ENCODE peak calls at places on chromosomes 4 and X, in eight cellular contexts. N, X, H, G, U, S, V and P are unnamed samples.

GRCh38 chr4:119832731-119833233 is 204.2 kb upstream of the PDE5A start:
- DNase-seq in N (no peak), X (no peak), H (no peak), G (no peak), U (no peak), S (no peak), V (no peak), P (no peak)

GRCh38 chr4:14855719-14856075 is 146.6 kb upstream of the CPEB2 start:
- DNase-seq in N (no peak), X (no peak), H (no peak), G (no peak), U (no peak), S (no peak), V (no peak), P (no peak)

GRCh38 chr4:133150643-133151300 is 1.7 kb downstream of the PCDH10 start:
- DNase-seq in N (no peak), X (no peak), H (no peak), G (no peak), U (peak), S (peak), V (no peak), P (no peak)

GRCh38 chr4:148431401-148431800 is 10.8 kb downstream of the NR3C2 start:
- DNase-seq in N (no peak), X (no peak), H (no peak), G (no peak), U (no peak), S (no peak), V (peak), P (no peak)

GRCh38 chr4:78057135-78057599 is at the start of gene FRAS1:
- DNase-seq in N (peak), X (no peak), H (no peak), G (peak), U (peak), S (peak), V (peak), P (peak)

GRCh38 chr4:133162941-133163340 is 13.8 kb downstream of the PCDH10 start:
- DNase-seq in N (no peak), X (no peak), H (no peak), G (no peak), U (no peak), S (no peak), V (no peak), P (no peak)

GRCh38 chr4:184382189-184382846 is 92.0 kb downstream of the IRF2 start:
- DNase-seq in N (no peak), X (no peak), H (no peak), G (no peak), U (no peak), S (no peak), V (peak), P (no peak)

GRCh38 chrX:21800344-21800770 is 39.1 kb upstream of the MBTPS2 start:
- DNase-seq in N (no peak), X (no peak), H (peak), G (peak), U (no peak), S (no peak), V (no peak), P (peak)

GRCh38 chrX:13764765-13765164 is 30.2 kb downstream of the OFD1 start:
- DNase-seq in N (no peak), X (no peak), H (no peak), G (peak), U (peak), S (peak), V (no peak), P (no peak)

GRCh38 chrX:40778861-40779575 is 43.7 kb upstream of the MED14 start:
- DNase-seq in N (no peak), X (no peak), H (no peak), G (peak), U (peak), S (peak), V (no peak), P (no peak)

GRCh38 chr4:1240721-1241465 is 8.0 kb downstream of the CTBP1 start:
- DNase-seq in N (peak), X (no peak), H (no peak), G (no peak), U (no peak), S (no peak), V (no peak), P (peak)

GRCh38 chrX:129653181-129653984 is 1.4 kb downstream of the APLN start:
- DNase-seq in N (no peak), X (no peak), H (no peak), G (no peak), U (no peak), S (no peak), V (no peak), P (no peak)
- H3K4me3 ChIP-seq in N (no peak), X (no peak), H (peak), G (no peak), U (no peak), S (peak), V (peak), P (no peak)

DNA sequence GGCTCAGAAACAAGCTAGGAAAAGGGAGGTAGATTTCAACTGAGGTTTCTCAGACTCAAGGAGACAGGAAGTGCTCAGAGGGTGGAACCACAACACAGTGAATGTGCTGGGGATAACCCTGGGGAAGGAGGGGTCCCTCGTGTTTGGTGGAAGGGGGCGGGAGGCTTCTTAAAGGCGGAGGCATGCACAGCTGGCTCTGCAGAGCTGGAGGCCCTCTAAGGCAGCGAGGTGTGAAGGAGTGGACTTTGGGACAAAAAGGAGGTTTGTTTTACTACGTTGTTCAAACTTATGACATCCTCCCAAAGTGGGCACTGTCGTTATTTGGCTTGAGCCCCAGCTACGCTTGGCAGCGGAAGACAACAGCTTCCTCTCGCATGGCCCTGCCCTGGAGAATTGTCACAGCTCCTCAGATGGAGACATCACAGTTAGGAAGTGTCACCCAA is 21.7 kb upstream of the MTM1 start:
- DNase-seq in N (no peak), X (no peak), H (no peak), G (no peak), U (no peak), S (peak), V (no peak), P (no peak)
- H3K4me3 ChIP-seq in N (peak), X (peak), H (no peak), G (no peak), U (no peak), S (no peak), V (no peak), P (no peak)

GRCh38 chr4:100517864-100518341 is at the start of gene EMCN:
- DNase-seq in N (no peak), X (no peak), H (no peak), G (peak), U (peak), S (peak), V (no peak), P (no peak)
- H3K4me3 ChIP-seq in N (peak), X (no peak), H (no peak), G (no peak), U (no peak), S (peak), V (no peak), P (peak)

GRCh38 chr4:166064706-166065105 is 191.7 kb downstream of the TLL1 start:
- DNase-seq in N (no peak), X (no peak), H (no peak), G (no peak), U (no peak), S (no peak), V (no peak), P (no peak)
- H3K4me3 ChIP-seq in N (no peak), X (no peak), H (no peak), G (no peak), U (no peak), S (no peak), V (no peak), P (no peak)